ENCODE peak calls at places on chromosome 21, in six cellular contexts. J is left lung; S is stimulated activated CD4-positive, alpha-beta T cell treated with anti-CD3 and anti-CD28 coated beads, Interleukin-4, amount 100 ng/mL, for 48 hours; F is lower leg skin; C is CMK; M is AG10803. D is an unnamed sample.

GRCh38 chr21:16330340-16331319 is 600.8 kb downstream of the USP25 start:
- DNase-seq in J (no peak), S (no peak), F (no peak), C (peak), M (peak), D (peak)

GRCh38 chr21:35273331-35273730 is 224.2 kb upstream of the RUNX1 start:
- DNase-seq in J (no peak), S (no peak), F (no peak), C (no peak), M (no peak), D (no peak)

GRCh38 chr21:44372616-44373015 is 19.2 kb downstream of the TRPM2 start:
- DNase-seq in J (no peak), S (no peak), F (peak), C (no peak), M (no peak), D (no peak)

GRCh38 chr21:33857846-33858671 is 57.5 kb downstream of the ATP5PO start:
- DNase-seq in J (no peak), S (no peak), F (no peak), C (no peak), M (no peak), D (no peak)

GRCh38 chr21:42763578-42764442 is 110.4 kb downstream of the PDE9A start:
- DNase-seq in J (peak), S (no peak), F (no peak), C (no peak), M (no peak), D (no peak)

GRCh38 chr21:37008705-37009104 is 2.2 kb downstream of the RIPPLY3 start:
- DNase-seq in J (no peak), S (no peak), F (peak), C (no peak), M (no peak), D (no peak)

GRCh38 chr21:31555741-31556191 is 103.7 kb upstream of the SOD1 start:
- DNase-seq in J (no peak), S (no peak), F (no peak), C (no peak), M (no peak), D (no peak)

GRCh38 chr21:28547795-28548194 is 444.9 kb downstream of the LTN1 start:
- DNase-seq in J (no peak), S (no peak), F (no peak), C (no peak), M (peak), D (no peak)

GRCh38 chr21:32412162-32412997 is at the start of gene EVA1C:
- DNase-seq in J (peak), S (peak), F (peak), C (no peak), M (no peak), D (no peak)

GRCh38 chr21:15004721-15005370 is 60.0 kb downstream of the NRIP1 start:
- DNase-seq in J (no peak), S (no peak), F (no peak), C (no peak), M (peak), D (no peak)

GRCh38 chr21:26624983-26625519 is 52.0 kb upstream of the CYYR1 start:
- DNase-seq in J (peak), S (no peak), F (no peak), C (no peak), M (no peak), D (no peak)

GRCh38 chr21:25881524-25882376 is 147.0 kb downstream of the GABPA start:
- DNase-seq in J (peak), S (peak), F (peak), C (peak), M (peak), D (peak)